ENCODE peak calls at places on chromosome 16, in seven cellular contexts. V is HCT116, Y is GM12878, R is H1, W is endothelial cell of umbilical vein, J is K562, P is HepG2. Q is an unnamed sample.

GRCh38 chr16:22092143-22092933 is at the start of gene VWA3A:
- DNase-seq in V (no peak), Y (no peak), R (peak; percentile 64), W (peak; percentile 47), J (no peak), P (no peak), Q (peak; percentile 80)

GRCh38 chr16:82050506-82050905 is 15.5 kb downstream of the HSD17B2 start:
- DNase-seq in V (no peak), Y (no peak), R (no peak), W (no peak), J (no peak), P (no peak), Q (no peak)

GRCh38 chr16:11232852-11233726 is 22.9 kb downstream of the SOCS1 start:
- DNase-seq in V (no peak), Y (no peak), R (peak; percentile 69), W (no peak), J (peak; percentile 98), P (no peak), Q (peak; percentile 75)

GRCh38 chr16:77679901-77680300 is 42.4 kb upstream of the NUDT7 start:
- DNase-seq in V (peak; percentile 8), Y (no peak), R (no peak), W (no peak), J (peak; percentile 12), P (no peak), Q (no peak)

GRCh38 chr16:23055481-23055880 is 93.8 kb downstream of the USP31 start:
- DNase-seq in V (no peak), Y (no peak), R (no peak), W (no peak), J (no peak), P (no peak), Q (no peak)

GRCh38 chr16:51665599-51665998 is 514.5 kb upstream of the SALL1 start:
- DNase-seq in V (no peak), Y (no peak), R (no peak), W (no peak), J (no peak), P (no peak), Q (no peak)

GRCh38 chr16:3045758-3046505 is 429 bp upstream of the MMP25 start:
- DNase-seq in V (no peak), Y (no peak), R (no peak), W (no peak), J (no peak), P (no peak), Q (peak; percentile 71)

GRCh38 chr16:67311607-67312449 is 14.7 kb downstream of the KCTD19 start:
- DNase-seq in V (peak; percentile 70), Y (peak; percentile 93), R (no peak), W (peak; percentile 92), J (peak; percentile 47), P (peak; percentile 28), Q (no peak)

GRCh38 chr16:18805257-18805773 is 4.0 kb upstream of the ARL6IP1 start:
- DNase-seq in V (no peak), Y (no peak), R (no peak), W (peak; percentile 18), J (no peak), P (no peak), Q (no peak)

GRCh38 chr16:87706278-87707000 is 59.3 kb downstream of the KLHDC4 start:
- DNase-seq in V (no peak), Y (no peak), R (no peak), W (no peak), J (no peak), P (peak; percentile 65), Q (no peak)

GRCh38 chr16:23282508-23282907 is 19.6 kb upstream of the SCNN1B start:
- DNase-seq in V (no peak), Y (no peak), R (no peak), W (no peak), J (no peak), P (no peak), Q (no peak)

GRCh38 chr16:74226361-74226979 is 70.1 kb upstream of the PSMD7 start:
- DNase-seq in V (peak; percentile 16), Y (no peak), R (no peak), W (peak; percentile 36), J (peak; percentile 8), P (no peak), Q (peak; percentile 49)

GRCh38 chr16:23435500-23435899 is 17.5 kb downstream of the COG7 start:
- DNase-seq in V (peak; percentile 49), Y (peak; percentile 15), R (peak; percentile 82), W (peak; percentile 81), J (peak; percentile 77), P (peak; percentile 77), Q (peak; percentile 85)

GRCh38 chr16:69318177-69318910 is 7.2 kb downstream of the VPS4A start:
- DNase-seq in V (no peak), Y (no peak), R (no peak), W (no peak), J (no peak), P (no peak), Q (no peak)

GRCh38 chr16:89422905-89423630 is 67.3 kb downstream of the ANKRD11 start:
- DNase-seq in V (no peak), Y (peak; percentile 72), R (no peak), W (no peak), J (no peak), P (peak; percentile 92), Q (peak; percentile 57)

GRCh38 chr16:85860413-85861094 is 38.4 kb upstream of the IRF8 start:
- DNase-seq in V (no peak), Y (no peak), R (no peak), W (no peak), J (no peak), P (no peak), Q (no peak)

GRCh38 chr16:85861095-85861825 is 37.7 kb upstream of the IRF8 start:
- DNase-seq in V (no peak), Y (no peak), R (no peak), W (no peak), J (no peak), P (no peak), Q (no peak)

GRCh38 chr16:85857406-85857805 is 41.6 kb upstream of the IRF8 start:
- DNase-seq in V (no peak), Y (no peak), R (no peak), W (no peak), J (no peak), P (no peak), Q (no peak)

GRCh38 chr16:85859818-85860125 is 39.2 kb upstream of the IRF8 start:
- DNase-seq in V (no peak), Y (no peak), R (no peak), W (no peak), J (no peak), P (no peak), Q (no peak)

GRCh38 chr16:85858984-85859817 is 39.8 kb upstream of the IRF8 start:
- DNase-seq in V (no peak), Y (no peak), R (no peak), W (no peak), J (no peak), P (no peak), Q (no peak)
- H2AFZ ChIP-seq in V (no peak overlapping the region), Y (no peak overlapping the region), R (no peak overlapping the region), W (no peak overlapping the region), J (no peak overlapping the region), P (no peak overlapping the region), Q (no peak overlapping the region)

GRCh38 chr16:4415538-4416199 is 727 bp downstream of the CORO7 start:
- DNase-seq in V (no peak), Y (no peak), R (peak; percentile 67), W (peak; percentile 43), J (peak; percentile 80), P (peak; percentile 16), Q (peak; percentile 69)
- TF ChIP-seq POLR2AphosphoS5 in V (no peak), Y (peak; percentile 15), R (no peak), W (peak; percentile 13), J (peak; percentile 21), P (no peak), Q (no peak)

GRCh38 chr16:66264311-66265105 is 102.0 kb upstream of the CDH5 start:
- DNase-seq in V (no peak), Y (no peak), R (no peak), W (no peak), J (no peak), P (no peak), Q (no peak)

GRCh38 chr16:66265106-66265415 is 101.4 kb upstream of the CDH5 start:
- DNase-seq in V (no peak), Y (no peak), R (no peak), W (no peak), J (no peak), P (no peak), Q (no peak)

GRCh38 chr16:66265556-66266133 is 100.8 kb upstream of the CDH5 start:
- DNase-seq in V (no peak), Y (no peak), R (no peak), W (no peak), J (no peak), P (no peak), Q (no peak)

GRCh38 chr16:66267287-66268137 is 99.0 kb upstream of the CDH5 start:
- DNase-seq in V (no peak), Y (no peak), R (no peak), W (no peak), J (no peak), P (no peak), Q (no peak)

GRCh38 chr16:66266436-66267286 is 99.8 kb upstream of the CDH5 start:
- DNase-seq in V (no peak), Y (no peak), R (no peak), W (no peak), J (no peak), P (no peak), Q (peak; percentile 28)
- H2AFZ ChIP-seq in V (no peak overlapping the region), Y (no peak overlapping the region), R (peak overlapping the region; percentile 15), W (no peak overlapping the region), J (no peak overlapping the region), P (no peak overlapping the region), Q (peak overlapping the region; percentile 76)

GRCh38 chr16:66251406-66252160 is 114.9 kb upstream of the CDH5 start:
- DNase-seq in V (no peak), Y (no peak), R (no peak), W (no peak), J (no peak), P (no peak), Q (no peak)

GRCh38 chr16:66254106-66254505 is 112.4 kb upstream of the CDH5 start:
- DNase-seq in V (no peak), Y (no peak), R (no peak), W (no peak), J (no peak), P (no peak), Q (no peak)

GRCh38 chr16:66247516-66248089 is 118.9 kb upstream of the CDH5 start:
- DNase-seq in V (no peak), Y (no peak), R (no peak), W (no peak), J (no peak), P (no peak), Q (no peak)

GRCh38 chr16:66248096-66248495 is 118.4 kb upstream of the CDH5 start:
- DNase-seq in V (no peak), Y (no peak), R (no peak), W (no peak), J (no peak), P (no peak), Q (no peak)

DNA sequence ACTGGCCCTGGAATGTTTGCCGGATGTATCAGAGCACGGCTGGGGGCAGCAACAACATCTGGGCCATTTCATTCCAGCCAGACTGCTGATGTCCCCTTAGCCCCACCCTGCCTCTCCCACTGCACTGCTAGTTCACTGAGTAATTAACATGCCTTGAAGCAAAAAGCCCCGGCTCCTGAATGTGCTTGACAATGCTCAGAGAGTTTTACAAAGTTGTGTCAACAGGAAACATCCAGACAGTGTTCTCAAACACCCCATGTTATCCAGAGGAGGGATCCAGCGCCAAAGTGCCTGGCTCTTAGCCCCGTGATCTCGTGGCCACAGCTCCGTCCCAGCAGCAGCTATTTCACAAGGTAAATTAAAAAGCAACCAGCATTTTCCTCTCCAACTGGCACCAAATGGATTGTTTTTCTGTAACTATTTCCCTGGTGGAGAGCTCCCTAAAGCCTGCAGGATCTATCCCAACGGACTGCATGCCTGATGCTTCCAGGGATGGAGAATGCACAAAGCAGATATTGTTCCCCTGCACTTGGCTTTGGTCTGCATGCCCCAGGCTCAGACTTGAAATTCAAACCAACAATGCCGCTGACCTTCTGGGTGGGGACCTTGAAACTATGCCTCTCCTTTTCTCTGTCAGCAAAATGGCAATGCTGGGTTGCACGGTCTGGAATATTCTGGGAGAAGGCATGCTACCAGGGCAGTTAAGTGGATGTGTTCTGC is 115.6 kb upstream of the CDH5 start:
- DNase-seq in V (no peak), Y (no peak), R (no peak), W (no peak), J (no peak), P (no peak), Q (peak; percentile 8)
- TF ChIP-seq POLR2AphosphoS5 in V (no peak), Y (no peak), R (no peak), W (no peak), J (no peak), P (no peak), Q (no peak)